ENCODE peak calls at places on chromosomes 12 and 14, in four cellular contexts. U, D, M and L are unnamed samples.

GRCh38 chr12:70648191-70648590 is 11.0 kb upstream of the PTPRB start:
- DNase-seq in D (no peak), U (no peak), M (no peak), L (no peak)

GRCh38 chr14:99566390-99567354 is 37.3 kb downstream of the CCDC85C start:
- DNase-seq in D (no peak), U (no peak), M (no peak), L (no peak)

GRCh38 chr14:66649515-66649914 is 141.6 kb downstream of the GPHN start:
- DNase-seq in D (no peak), U (no peak), M (no peak), L (no peak)

GRCh38 chr12:109655578-109655977 is 58.0 kb upstream of the FAM222A start:
- DNase-seq in D (no peak), M (no peak), U (no peak), L (no peak)

GRCh38 chr12:58586762-58587161 is 333.5 kb downstream of the LRIG3 start:
- DNase-seq in D (no peak), U (no peak), M (no peak), L (no peak)

GRCh38 chr14:94461526-94462218 is 9.1 kb upstream of the SERPINA11 start:
- DNase-seq in D (no peak), U (no peak), M (no peak), L (no peak)

GRCh38 chr12:57243521-57244305 is 7.3 kb downstream of the STAC3 start:
- DNase-seq in D (peak; percentile 82), U (peak; percentile 28), M (peak; percentile 79), L (no peak)

GRCh38 chr12:46562625-46563228 is 190.2 kb upstream of the SLC38A2 start:
- DNase-seq in D (no peak), U (no peak), M (peak; percentile 91), L (peak; percentile 91)

GRCh38 chr12:56374726-56375597 is 12.3 kb upstream of the APOF start:
- DNase-seq in D (no peak), U (no peak), M (no peak), L (no peak)

GRCh38 chr12:132605892-132606291 is 4.5 kb downstream of the LRCOL1 start:
- DNase-seq in U (no peak), D (no peak), M (no peak), L (no peak)

GRCh38 chr14:69288956-69289705 is 29.2 kb downstream of the GALNT16 start:
- DNase-seq in D (no peak), U (no peak), M (no peak), L (no peak)

GRCh38 chr14:103204852-103205540 is 81.7 kb downstream of the TNFAIP2 start:
- DNase-seq in U (no peak), D (no peak), M (peak; percentile 72), L (peak; percentile 8)

GRCh38 chr12:70443274-70443673 is 77.2 kb downstream of the KCNMB4 start:
- DNase-seq in U (no peak), D (no peak), M (peak; percentile 67), L (no peak)

GRCh38 chr12:118373628-118374027 is 921 bp upstream of the TAOK3 start:
- DNase-seq in M (no peak), D (no peak), U (no peak), L (no peak)

GRCh38 chr12:127652281-127652680 is 614.7 kb upstream of the TMEM132C start:
- DNase-seq in D (no peak), U (no peak), M (no peak), L (no peak)

GRCh38 chr14:53851394-53852056 is 105.1 kb downstream of the BMP4 start:
- DNase-seq in U (no peak), D (no peak), M (no peak), L (no peak)
- H3K27ac ChIP-seq in U (no peak overlapping the region), D (no peak overlapping the region), M (no peak overlapping the region), L (peak overlapping the region; percentile 16)

GRCh38 chr12:113842699-113843098 is 123.4 kb downstream of the RBM19 start:
- DNase-seq in M (no peak), D (no peak), U (no peak), L (no peak)
- H3K27ac ChIP-seq in M (no peak overlapping the region), D (no peak overlapping the region), U (no peak overlapping the region), L (no peak overlapping the region)

DNA sequence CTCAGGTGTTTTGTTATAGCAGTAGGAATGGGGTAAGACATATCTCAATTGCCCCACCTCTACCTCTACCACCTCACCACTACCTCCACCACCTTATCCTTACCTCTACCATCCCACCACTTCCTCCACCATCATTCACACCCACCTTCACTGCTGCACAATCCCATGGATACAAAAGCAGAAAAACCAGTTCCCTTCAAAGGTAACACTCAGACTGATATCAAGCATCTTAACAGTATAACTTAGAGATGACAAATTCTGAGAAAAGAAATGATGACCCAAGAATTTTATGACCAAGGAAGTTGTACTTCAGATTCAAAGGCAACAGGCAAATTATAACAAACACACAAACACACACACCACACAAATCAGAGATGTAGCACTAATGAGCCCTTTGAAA is 189.4 kb downstream of the NUAK1 start:
- DNase-seq in M (no peak), U (no peak), D (no peak), L (no peak)
- H3K27ac ChIP-seq in M (no peak overlapping the region), U (no peak overlapping the region), D (no peak overlapping the region), L (no peak overlapping the region)

GRCh38 chr12:10067259-10067658 is 31.5 kb downstream of the CLEC1A start:
- DNase-seq in M (no peak), U (no peak), D (no peak), L (no peak)

GRCh38 chr12:10067942-10068341 is 30.8 kb downstream of the CLEC1A start:
- DNase-seq in M (no peak), U (no peak), D (no peak), L (no peak)

GRCh38 chr12:10069099-10069498 is 29.7 kb downstream of the CLEC1A start:
- DNase-seq in D (no peak), M (peak; percentile 28), U (no peak), L (no peak)

GRCh38 chr12:10070380-10070779 is 28.4 kb downstream of the CLEC1A start:
- DNase-seq in D (no peak), U (no peak), M (no peak), L (no peak)

GRCh38 chr12:10068634-10069033 is 30.2 kb downstream of the CLEC1A start:
- DNase-seq in U (no peak), M (no peak), D (no peak), L (no peak)
- H3K27ac ChIP-seq in U (peak overlapping the region; percentile 37), M (no peak overlapping the region), D (peak overlapping the region; percentile 46), L (no peak overlapping the region)

DNA sequence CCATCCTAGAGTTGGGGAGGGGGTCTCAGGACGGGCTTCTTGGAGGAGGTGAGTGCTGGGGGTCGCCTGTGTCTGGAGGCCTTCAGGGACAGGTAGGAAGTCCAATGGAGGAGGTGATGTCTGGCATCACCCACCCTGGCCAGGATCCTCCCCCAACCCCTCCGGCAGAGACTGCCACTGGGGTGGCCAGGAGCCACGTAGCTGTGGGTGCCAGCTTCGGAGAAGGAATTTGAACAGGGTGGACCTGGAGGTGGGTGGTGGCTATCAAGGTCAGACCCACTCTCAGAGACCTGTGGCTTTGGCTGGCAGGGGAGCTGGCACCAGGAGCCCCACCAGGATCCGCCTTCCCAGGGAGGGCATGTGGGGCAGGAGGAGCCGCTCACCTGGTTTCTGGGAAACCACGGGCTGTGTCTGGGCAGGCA is 9.1 kb downstream of the CEP170B start:
- DNase-seq in M (no peak), D (no peak), U (no peak), L (no peak)
- H3K27ac ChIP-seq in M (no peak overlapping the region), D (no peak overlapping the region), U (no peak overlapping the region), L (no peak overlapping the region)

GRCh38 chr12:96238336-96239031 is 44.3 kb downstream of the ELK3 start:
- DNase-seq in M (no peak), U (no peak), D (no peak), L (no peak)

GRCh38 chr12:96241484-96242256 is 47.5 kb downstream of the ELK3 start:
- DNase-seq in U (no peak), M (no peak), D (no peak), L (no peak)

GRCh38 chr12:96240656-96241055 is 46.5 kb downstream of the ELK3 start:
- DNase-seq in M (no peak), D (no peak), U (no peak), L (no peak)

GRCh38 chr12:96239711-96240234 is 45.6 kb downstream of the ELK3 start:
- DNase-seq in M (no peak), D (peak; percentile 70), U (no peak), L (no peak)

DNA sequence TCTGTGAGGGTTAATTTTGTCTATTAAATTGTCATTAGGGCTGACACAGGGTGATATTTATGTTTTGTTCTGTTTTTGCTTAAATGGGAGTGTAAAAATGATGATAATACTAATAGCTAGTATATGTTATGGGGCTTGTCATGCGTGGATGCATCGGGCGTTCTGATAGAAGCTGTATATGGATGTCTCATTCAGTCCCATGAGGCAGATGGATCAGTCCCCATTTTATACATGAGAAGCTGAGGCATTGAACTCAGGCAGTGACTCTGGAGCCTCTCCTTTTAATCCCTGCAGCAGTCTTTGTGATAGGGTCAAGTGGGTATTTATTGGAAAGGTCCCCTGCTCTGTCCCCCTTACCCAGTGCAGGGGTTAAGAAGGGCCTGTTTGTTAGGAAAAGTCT is 46.1 kb downstream of the ELK3 start:
- DNase-seq in U (no peak), D (no peak), M (no peak), L (no peak)
- H3K27ac ChIP-seq in U (no peak overlapping the region), D (peak overlapping the region; percentile 73), M (no peak overlapping the region), L (no peak overlapping the region)